ENCODE peak calls at places on chromosome 13, in six cellular contexts. One of them, this sample, is unnamed.

GRCh38 chr13:98821372-98822237 is 69.1 kb upstream of the SLC15A1 start:
- DNase-seq in prostate gland: no peak
- DNase-seq in Peyer's patch: no peak
- DNase-seq in cardiac muscle cell: peak; percentile 11
- DNase-seq in body of pancreas: peak; percentile 33
- DNase-seq in stomach: no peak
- DNase-seq in this sample: no peak

GRCh38 chr13:100300708-100301107 is 211.8 kb downstream of the PCCA start:
- DNase-seq in prostate gland: no peak
- DNase-seq in Peyer's patch: no peak
- DNase-seq in cardiac muscle cell: no peak
- DNase-seq in body of pancreas: no peak
- DNase-seq in stomach: no peak
- DNase-seq in this sample: no peak

GRCh38 chr13:110448230-110448629 is 113.3 kb downstream of the RAB20 start:
- DNase-seq in prostate gland: no peak
- DNase-seq in Peyer's patch: no peak
- DNase-seq in cardiac muscle cell: peak; percentile 14
- DNase-seq in body of pancreas: no peak
- DNase-seq in stomach: no peak
- DNase-seq in this sample: no peak

GRCh38 chr13:59906413-59907027 is 257.2 kb downstream of the DIAPH3 start:
- DNase-seq in prostate gland: no peak
- DNase-seq in Peyer's patch: peak; percentile 49
- DNase-seq in cardiac muscle cell: peak; percentile 40
- DNase-seq in body of pancreas: no peak
- DNase-seq in stomach: no peak
- DNase-seq in this sample: no peak

GRCh38 chr13:90217275-90217674 is 1130.2 kb upstream of the MIR17HG start:
- DNase-seq in prostate gland: no peak
- DNase-seq in Peyer's patch: no peak
- DNase-seq in cardiac muscle cell: no peak
- DNase-seq in body of pancreas: no peak
- DNase-seq in stomach: no peak
- DNase-seq in this sample: no peak

GRCh38 chr13:100392709-100393630 is 195.6 kb downstream of the GGACT start:
- DNase-seq in prostate gland: no peak
- DNase-seq in Peyer's patch: peak; percentile 88
- DNase-seq in cardiac muscle cell: peak; percentile 37
- DNase-seq in body of pancreas: peak; percentile 49
- DNase-seq in stomach: peak; percentile 69
- DNase-seq in this sample: peak; percentile 78

GRCh38 chr13:110971486-110971885 is 56.6 kb upstream of the ANKRD10 start:
- DNase-seq in prostate gland: no peak
- DNase-seq in Peyer's patch: no peak
- DNase-seq in cardiac muscle cell: no peak
- DNase-seq in body of pancreas: no peak
- DNase-seq in stomach: peak; percentile 40
- DNase-seq in this sample: no peak

GRCh38 chr13:48576448-48576993 is 43.6 kb upstream of the RCBTB2 start:
- DNase-seq in prostate gland: no peak
- DNase-seq in Peyer's patch: no peak
- DNase-seq in cardiac muscle cell: no peak
- DNase-seq in body of pancreas: no peak
- DNase-seq in stomach: no peak
- DNase-seq in this sample: no peak

GRCh38 chr13:71320452-71320851 is 546.6 kb downstream of the DACH1 start:
- DNase-seq in prostate gland: no peak
- DNase-seq in Peyer's patch: no peak
- DNase-seq in cardiac muscle cell: peak; percentile 18
- DNase-seq in body of pancreas: no peak
- DNase-seq in stomach: no peak
- DNase-seq in this sample: no peak

GRCh38 chr13:24183741-24184182 is 23.2 kb downstream of the SPATA13 start:
- DNase-seq in prostate gland: no peak
- DNase-seq in Peyer's patch: peak; percentile 60
- DNase-seq in cardiac muscle cell: no peak
- DNase-seq in body of pancreas: peak; percentile 81
- DNase-seq in stomach: no peak
- DNase-seq in this sample: no peak

GRCh38 chr13:113049981-113050380 is 55.6 kb upstream of the F7 start:
- DNase-seq in prostate gland: no peak
- DNase-seq in Peyer's patch: no peak
- DNase-seq in cardiac muscle cell: no peak
- DNase-seq in body of pancreas: no peak
- DNase-seq in stomach: no peak
- DNase-seq in this sample: no peak

GRCh38 chr13:109157275-109157674 is 527.9 kb downstream of the MYO16 start:
- DNase-seq in prostate gland: no peak
- DNase-seq in Peyer's patch: no peak
- DNase-seq in cardiac muscle cell: no peak
- DNase-seq in body of pancreas: no peak
- DNase-seq in stomach: no peak
- DNase-seq in this sample: no peak

GRCh38 chr13:100347941-100348340 is 240.6 kb downstream of the GGACT start:
- DNase-seq in prostate gland: no peak
- DNase-seq in Peyer's patch: no peak
- DNase-seq in cardiac muscle cell: no peak
- DNase-seq in body of pancreas: no peak
- DNase-seq in stomach: no peak
- DNase-seq in this sample: no peak

GRCh38 chr13:66553391-66553790 is 676.7 kb downstream of the PCDH9 start:
- DNase-seq in prostate gland: no peak
- DNase-seq in Peyer's patch: no peak
- DNase-seq in cardiac muscle cell: no peak
- DNase-seq in body of pancreas: no peak
- DNase-seq in stomach: no peak
- DNase-seq in this sample: no peak

GRCh38 chr13:93224545-93224944 is 2.1 kb upstream of the GPC6 start:
- DNase-seq in prostate gland: no peak
- DNase-seq in Peyer's patch: no peak
- DNase-seq in cardiac muscle cell: peak; percentile 41
- DNase-seq in body of pancreas: no peak
- DNase-seq in stomach: no peak
- DNase-seq in this sample: no peak

GRCh38 chr13:19589312-19589711 is 28.0 kb upstream of the TPTE2 start:
- DNase-seq in prostate gland: no peak
- DNase-seq in Peyer's patch: no peak
- DNase-seq in cardiac muscle cell: no peak
- DNase-seq in body of pancreas: no peak
- DNase-seq in stomach: no peak
- DNase-seq in this sample: no peak

GRCh38 chr13:19590423-19590822 is 29.1 kb upstream of the TPTE2 start:
- DNase-seq in prostate gland: no peak
- DNase-seq in Peyer's patch: no peak
- DNase-seq in cardiac muscle cell: no peak
- DNase-seq in body of pancreas: no peak
- DNase-seq in stomach: no peak
- DNase-seq in this sample: no peak

GRCh38 chr13:19587635-19588300 is 26.4 kb upstream of the TPTE2 start:
- DNase-seq in prostate gland: no peak
- DNase-seq in Peyer's patch: no peak
- DNase-seq in cardiac muscle cell: no peak
- DNase-seq in body of pancreas: no peak
- DNase-seq in stomach: no peak
- DNase-seq in this sample: no peak

GRCh38 chr13:19591864-19592263 is 30.5 kb upstream of the TPTE2 start:
- DNase-seq in prostate gland: no peak
- DNase-seq in Peyer's patch: no peak
- DNase-seq in cardiac muscle cell: no peak
- DNase-seq in body of pancreas: no peak
- DNase-seq in stomach: no peak
- DNase-seq in this sample: no peak

GRCh38 chr13:19586904-19587634 is 25.7 kb upstream of the TPTE2 start:
- DNase-seq in prostate gland: no peak
- DNase-seq in Peyer's patch: peak; percentile 79
- DNase-seq in cardiac muscle cell: no peak
- DNase-seq in body of pancreas: no peak
- DNase-seq in stomach: peak; percentile 31
- DNase-seq in this sample: peak; percentile 31
- H3K4me3 ChIP-seq in prostate gland: no peak overlapping the region
- H3K4me3 ChIP-seq in Peyer's patch: peak overlapping the region; percentile 29
- H3K4me3 ChIP-seq in cardiac muscle cell: no peak overlapping the region
- H3K4me3 ChIP-seq in body of pancreas: no peak overlapping the region
- H3K4me3 ChIP-seq in stomach: peak overlapping the region; percentile 16
- H3K4me3 ChIP-seq in this sample: no peak overlapping the region

DNA sequence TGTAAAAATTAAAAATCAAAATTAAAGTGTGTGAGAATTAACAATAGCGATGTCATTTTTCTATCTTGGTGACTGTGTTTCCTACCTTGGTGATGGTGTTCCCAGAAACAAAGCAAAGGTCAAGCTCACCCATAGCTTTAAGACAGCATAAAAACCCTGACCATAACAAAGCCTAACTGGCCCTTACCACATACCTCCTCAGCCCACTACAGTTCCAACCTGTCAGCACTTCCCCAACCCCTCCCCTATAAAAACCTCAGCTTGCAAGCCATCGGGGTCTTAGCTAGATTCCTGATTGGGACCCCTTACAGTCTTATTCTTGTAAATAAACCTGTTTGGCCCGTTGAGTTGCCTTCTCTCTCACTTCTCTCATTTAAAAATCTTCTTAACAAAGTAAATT is 484.4 kb upstream of the PCDH20 start:
- DNase-seq in prostate gland: no peak
- DNase-seq in Peyer's patch: no peak
- DNase-seq in cardiac muscle cell: no peak
- DNase-seq in body of pancreas: no peak
- DNase-seq in stomach: no peak
- DNase-seq in this sample: no peak
- H3K4me3 ChIP-seq in prostate gland: no peak overlapping the region
- H3K4me3 ChIP-seq in Peyer's patch: no peak overlapping the region
- H3K4me3 ChIP-seq in cardiac muscle cell: no peak overlapping the region
- H3K4me3 ChIP-seq in body of pancreas: no peak overlapping the region
- H3K4me3 ChIP-seq in stomach: no peak overlapping the region
- H3K4me3 ChIP-seq in this sample: no peak overlapping the region

DNA sequence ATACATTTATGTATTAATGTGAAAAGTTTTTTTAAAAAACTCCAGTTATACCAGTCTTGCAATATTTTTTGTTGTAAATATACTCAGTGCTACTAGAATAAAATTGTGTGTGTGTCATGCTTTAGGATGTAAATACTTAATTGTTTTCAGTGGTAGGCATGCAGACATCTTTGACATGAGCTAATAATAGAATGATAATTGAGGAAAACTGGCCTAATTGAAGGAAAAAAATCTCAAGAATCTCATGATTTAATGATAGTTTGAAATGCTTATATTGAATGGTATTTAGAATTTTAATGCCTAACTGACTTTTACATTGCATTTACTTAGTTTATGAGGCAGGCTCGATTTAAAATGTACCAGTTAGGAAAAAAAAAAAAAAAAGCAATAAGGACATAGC is 3.2 kb upstream of the MAB21L1 start:
- DNase-seq in prostate gland: no peak
- DNase-seq in Peyer's patch: no peak
- DNase-seq in cardiac muscle cell: no peak
- DNase-seq in body of pancreas: no peak
- DNase-seq in stomach: no peak
- DNase-seq in this sample: no peak
- H3K4me3 ChIP-seq in prostate gland: no peak overlapping the region
- H3K4me3 ChIP-seq in Peyer's patch: no peak overlapping the region
- H3K4me3 ChIP-seq in cardiac muscle cell: no peak overlapping the region
- H3K4me3 ChIP-seq in body of pancreas: no peak overlapping the region
- H3K4me3 ChIP-seq in stomach: no peak overlapping the region
- H3K4me3 ChIP-seq in this sample: no peak overlapping the region

GRCh38 chr13:40315416-40316064 is 350.9 kb downstream of the FOXO1 start:
- DNase-seq in prostate gland: no peak
- DNase-seq in Peyer's patch: peak; percentile 57
- DNase-seq in cardiac muscle cell: no peak
- DNase-seq in body of pancreas: no peak
- DNase-seq in stomach: no peak
- DNase-seq in this sample: no peak
- H3K4me3 ChIP-seq in prostate gland: no peak overlapping the region
- H3K4me3 ChIP-seq in Peyer's patch: no peak overlapping the region
- H3K4me3 ChIP-seq in cardiac muscle cell: no peak overlapping the region
- H3K4me3 ChIP-seq in body of pancreas: no peak overlapping the region
- H3K4me3 ChIP-seq in stomach: no peak overlapping the region
- H3K4me3 ChIP-seq in this sample: no peak overlapping the region

DNA sequence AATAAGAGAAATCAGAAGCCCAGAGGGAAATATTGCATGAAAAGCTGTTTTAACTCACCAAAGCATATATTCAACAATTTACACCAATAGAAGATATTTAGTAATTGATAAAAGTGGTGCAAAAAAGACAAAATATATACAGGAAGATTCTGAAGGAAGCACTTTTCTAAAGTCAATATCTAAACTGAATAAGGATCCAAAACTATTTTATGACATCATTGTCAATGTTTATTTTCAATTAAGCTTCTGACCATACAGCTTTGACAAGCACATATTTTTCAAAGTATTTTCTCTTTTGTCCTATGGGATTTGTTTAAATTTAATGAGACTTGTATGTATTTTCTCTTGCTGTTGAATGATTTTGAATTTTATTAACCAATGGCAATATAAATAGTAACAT is 1716.1 kb downstream of the OLFM4 start:
- DNase-seq in prostate gland: no peak
- DNase-seq in Peyer's patch: no peak
- DNase-seq in cardiac muscle cell: no peak
- DNase-seq in body of pancreas: no peak
- DNase-seq in stomach: no peak
- DNase-seq in this sample: no peak
- H3K4me3 ChIP-seq in prostate gland: no peak overlapping the region
- H3K4me3 ChIP-seq in Peyer's patch: no peak overlapping the region
- H3K4me3 ChIP-seq in cardiac muscle cell: no peak overlapping the region
- H3K4me3 ChIP-seq in body of pancreas: no peak overlapping the region
- H3K4me3 ChIP-seq in stomach: no peak overlapping the region
- H3K4me3 ChIP-seq in this sample: no peak overlapping the region

This sample was measured in lung.